ENCODE peak calls at places on chromosome 10, in seven cellular contexts. P, F, X, R, O, N and Y are unnamed samples. For H3K36me3 and H3K4me1, the result is how much of the 10 kb centered on the place peaks cover.

GRCh38 chr10:19815478-19816419 is 483 bp upstream of the PLXDC2 start:
- DNase-seq in O (peak), F (peak), P (peak), X (peak), R (no peak), N (no peak), Y (no peak)

GRCh38 chr10:120979435-120980315 is 128.5 kb downstream of the WDR11 start:
- DNase-seq in X (peak), O (peak), N (peak), R (peak), F (peak), P (peak), Y (no peak)

GRCh38 chr10:34528320-34528719 is 286.8 kb downstream of the PARD3 start:
- DNase-seq in X (peak), O (peak), R (no peak), F (no peak), P (no peak), N (no peak), Y (no peak)

GRCh38 chr10:95260397-95260881 is 30.4 kb downstream of the PDLIM1 start:
- DNase-seq in F (no peak), R (no peak), X (peak), P (no peak), N (no peak), O (no peak), Y (no peak)

GRCh38 chr10:103481974-103482531 is 3.0 kb upstream of the CALHM3 start:
- DNase-seq in P (no peak), R (peak), N (peak), F (no peak), X (peak), O (peak), Y (no peak)

GRCh38 chr10:72567884-72568283 is 58.0 kb downstream of the MICU1 start:
- DNase-seq in P (no peak), X (no peak), N (no peak), R (no peak), O (peak), F (no peak), Y (no peak)

GRCh38 chr10:119687192-119688032 is 36.2 kb downstream of the BAG3 start:
- DNase-seq in N (no peak), R (no peak), O (peak), P (no peak), F (no peak), X (peak), Y (no peak)

GRCh38 chr10:80537086-80537704 is 507 bp upstream of the SH2D4B start:
- DNase-seq in O (peak), F (no peak), P (no peak), R (no peak), X (no peak), N (no peak), Y (no peak)

GRCh38 chr10:18400201-18400910 is 251.0 kb downstream of the NSUN6 start:
- DNase-seq in R (no peak), O (peak), P (no peak), N (peak), X (peak), F (no peak), Y (no peak)

GRCh38 chr10:89414146-89414878 is at the start of gene IFIT5:
- DNase-seq in R (peak), F (peak), X (peak), O (peak), P (peak), N (peak), Y (peak)

GRCh38 chr10:33180390-33180789 is 154.1 kb downstream of the NRP1 start:
- DNase-seq in N (no peak), O (no peak), R (no peak), X (no peak), F (no peak), P (no peak), Y (no peak)

GRCh38 chr10:102342462-102342861 is 53.0 kb upstream of the NFKB2 start:
- DNase-seq in X (no peak), R (no peak), P (no peak), F (no peak), N (no peak), O (peak), Y (no peak)

GRCh38 chr10:58743466-58744115 is 230.9 kb downstream of the BICC1 start:
- DNase-seq in P (no peak), F (no peak), R (no peak), O (peak), X (peak), N (no peak), Y (no peak)

GRCh38 chr10:5933909-5934546 is 43.3 kb downstream of the IL15RA start:
- DNase-seq in X (no peak), R (no peak), P (no peak), N (no peak), F (no peak), O (no peak), Y (no peak)

GRCh38 chr10:31390804-31391203 is 71.8 kb downstream of the ZEB1 start:
- DNase-seq in R (no peak), N (no peak), X (no peak), O (no peak), P (no peak), F (no peak), Y (no peak)

GRCh38 chr10:114343623-114344306 is 60.5 kb downstream of the AFAP1L2 start:
- DNase-seq in N (no peak), O (no peak), F (no peak), P (no peak), X (no peak), R (no peak), Y (no peak)

GRCh38 chr10:33258951-33259350 is 75.5 kb downstream of the NRP1 start:
- DNase-seq in O (peak), P (no peak), N (no peak), F (no peak), R (no peak), X (peak), Y (no peak)

GRCh38 chr10:126218778-126219649 is 169.3 kb downstream of the ADAM12 start:
- DNase-seq in X (no peak), N (no peak), O (no peak), P (no peak), R (no peak), F (no peak), Y (no peak)

GRCh38 chr10:49037187-49037586 is 78.1 kb downstream of the VSTM4 start:
- DNase-seq in P (no peak), F (no peak), X (no peak), R (no peak), N (no peak), O (no peak), Y (no peak)

GRCh38 chr10:132456881-132457280 is 59.9 kb downstream of the PWWP2B start:
- DNase-seq in P (peak), F (no peak), N (no peak), R (no peak), X (no peak), O (no peak), Y (no peak)

GRCh38 chr10:43773736-43774135 is 125.1 kb upstream of the ZNF32 start:
- DNase-seq in R (no peak), N (no peak), O (no peak), X (no peak), F (no peak), P (no peak), Y (no peak)

GRCh38 chr10:13390604-13391522 is 42.8 kb upstream of the SEPHS1 start:
- DNase-seq in X (no peak), R (no peak), F (no peak), P (no peak), O (no peak), N (no peak), Y (no peak)

GRCh38 chr10:69629519-69629896 is 539 bp upstream of the FAM241B start:
- DNase-seq in F (no peak), N (no peak), X (no peak), O (no peak), R (no peak), P (no peak), Y (no peak)

GRCh38 chr10:105262666-105263065 is 621.6 kb downstream of the SORCS3 start:
- DNase-seq in N (no peak), X (no peak), P (no peak), R (no peak), O (no peak), F (no peak), Y (no peak)

GRCh38 chr10:116490028-116490662 is 55.6 kb upstream of the PNLIP start:
- DNase-seq in N (peak), F (no peak), X (peak), P (no peak), O (peak), R (no peak), Y (no peak)

GRCh38 chr10:66627156-66627555 is 298.7 kb upstream of the LRRTM3 start:
- DNase-seq in X (peak), F (no peak), R (no peak), P (no peak), N (peak), O (peak), Y (no peak)

GRCh38 chr10:90604636-90605035 is 253.2 kb downstream of the HTR7 start:
- DNase-seq in R (no peak), F (no peak), P (no peak), X (no peak), O (no peak), N (no peak), Y (no peak)

GRCh38 chr10:43946445-43946844 is 297.8 kb upstream of the ZNF32 start:
- DNase-seq in R (no peak), N (no peak), F (peak), O (no peak), X (no peak), P (no peak), Y (no peak)

GRCh38 chr10:109259293-109259692 is 664.0 kb downstream of the XPNPEP1 start:
- DNase-seq in P (no peak), O (no peak), N (no peak), X (no peak), F (no peak), R (no peak), Y (no peak)

GRCh38 chr10:73799899-73800559 is 11.4 kb downstream of the NDST2 start:
- DNase-seq in F (peak), R (no peak), O (no peak), N (no peak), P (no peak), X (no peak), Y (no peak)
- H3K36me3 ChIP-seq in F (half or more), R (half or more), O (under half), N (half or more), P (half or more), X (under half), Y (half or more)

GRCh38 chr10:131140606-131141005 is 170.9 kb downstream of the TCERG1L start:
- DNase-seq in X (no peak), N (no peak), O (no peak), R (no peak), P (no peak), F (peak), Y (no peak)
- H3K4me1 ChIP-seq in X (under half), N (under half), O (under half), R (under half), P (under half), F (under half), Y (under half)

GRCh38 chr10:50604823-50605222 is 18.9 kb downstream of the SGMS1 start:
- DNase-seq in R (no peak), N (peak), O (no peak), P (no peak), X (no peak), F (no peak), Y (no peak)
- H3K27ac ChIP-seq in R (no peak), N (peak), O (no peak), P (peak), X (peak), F (peak), Y (no peak)

DNA sequence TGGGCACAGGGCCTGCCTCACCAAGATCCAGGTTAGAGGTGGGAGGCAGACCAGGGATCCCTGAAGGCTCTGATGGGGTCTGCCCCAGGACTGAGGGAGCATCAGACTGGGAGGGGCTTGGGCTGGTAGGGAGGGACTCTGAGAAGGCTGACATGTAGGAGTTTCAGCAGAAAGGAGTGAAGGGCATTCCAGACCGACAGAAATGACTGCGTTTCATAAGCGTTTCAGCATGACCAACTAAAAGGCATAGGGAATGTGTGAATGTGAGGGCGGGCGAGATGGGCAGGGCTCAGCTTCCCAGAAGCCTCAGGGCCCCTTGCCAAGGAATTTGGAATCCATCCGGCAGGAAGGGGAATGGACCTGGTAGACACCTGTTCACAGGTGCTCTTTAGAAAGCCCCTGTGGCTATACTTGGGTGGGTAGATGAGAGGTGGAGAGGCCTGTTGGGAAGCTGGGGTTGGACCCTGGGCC is 24.9 kb upstream of the SLC29A3 start:
- DNase-seq in P (peak), N (no peak), R (no peak), X (no peak), O (no peak), F (no peak), Y (no peak)
- H3K36me3 ChIP-seq in P (under half), N (under half), R (under half), X (under half), O (under half), F (under half), Y (under half)

GRCh38 chr10:22599636-22600228 is 114.6 kb downstream of the PIP4K2A start:
- DNase-seq in R (no peak), O (no peak), X (no peak), P (no peak), N (no peak), F (no peak), Y (no peak)
- H3K4me1 ChIP-seq in R (half or more), O (under half), X (under half), P (under half), N (half or more), F (under half), Y (half or more)

DNA sequence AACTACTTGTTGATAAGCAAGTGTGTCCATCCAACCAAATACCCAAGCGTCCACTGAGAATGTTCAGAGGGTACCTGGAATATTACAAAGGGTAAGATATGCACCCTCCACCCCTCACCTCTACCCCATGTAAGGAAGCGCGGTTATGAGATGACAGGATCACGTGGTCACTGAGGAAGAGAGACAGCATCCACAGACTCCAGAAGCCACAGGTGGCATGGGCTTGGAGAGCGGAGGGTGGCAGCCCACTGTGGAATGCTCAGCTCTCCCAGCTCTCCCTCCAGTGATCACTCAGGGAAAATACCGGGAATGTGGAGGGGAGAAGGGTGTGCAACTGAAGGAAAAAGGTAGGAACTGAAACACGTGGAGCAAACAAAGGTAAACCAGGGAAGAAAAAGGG is 25.7 kb downstream of the SFMBT2 start:
- DNase-seq in N (no peak), P (no peak), F (no peak), X (no peak), R (no peak), O (no peak), Y (no peak)
- H3K27ac ChIP-seq in N (no peak), P (no peak), F (no peak), X (no peak), R (no peak), O (no peak), Y (no peak)

GRCh38 chr10:3711918-3712317 is 73.1 kb downstream of the KLF6 start:
- DNase-seq in N (no peak), F (no peak), X (no peak), P (no peak), R (no peak), O (no peak), Y (no peak)

GRCh38 chr10:3712707-3713106 is 72.3 kb downstream of the KLF6 start:
- DNase-seq in X (no peak), O (no peak), F (no peak), P (no peak), R (no peak), N (no peak), Y (no peak)

GRCh38 chr10:3708830-3709229 is 76.2 kb downstream of the KLF6 start:
- DNase-seq in X (no peak), P (no peak), R (no peak), N (peak), O (no peak), F (no peak), Y (no peak)

GRCh38 chr10:3710764-3711163 is 74.2 kb downstream of the KLF6 start:
- DNase-seq in R (no peak), O (no peak), N (no peak), P (no peak), X (no peak), F (no peak), Y (no peak)

GRCh38 chr10:3709456-3709855 is 75.6 kb downstream of the KLF6 start:
- DNase-seq in N (no peak), X (no peak), O (no peak), P (no peak), F (no peak), R (no peak), Y (no peak)
- H3K36me3 ChIP-seq in N (under half), X (under half), O (under half), P (under half), F (under half), R (under half), Y (under half)